ENCODE peak calls at places on chromosome 11, in six cellular contexts. I is WTC11, Z is A549, S is K562, U is endothelial cell of umbilical vein, H is HepG2. K is an unnamed sample.

GRCh38 chr11:2761131-2762030 is 61.6 kb upstream of the KCNQ1OT1 start:
- DNase-seq in Z (no peak), I (peak; percentile 9), H (no peak), U (no peak), S (no peak), K (no peak)

GRCh38 chr11:12693485-12694181 is 19.4 kb downstream of the TEAD1 start:
- DNase-seq in H (peak; percentile 48), U (peak; percentile 99), S (no peak), I (no peak), Z (peak; percentile 73), K (no peak)

GRCh38 chr11:70606951-70607330 is 208.6 kb downstream of the CTTN start:
- DNase-seq in Z (no peak), U (no peak), S (no peak), H (no peak), I (no peak), K (no peak)

GRCh38 chr11:134863294-134863693 is 451.3 kb upstream of the B3GAT1 start:
- DNase-seq in U (no peak), Z (no peak), H (no peak), S (no peak), I (no peak), K (no peak)

GRCh38 chr11:19800714-19801519 is 88.3 kb downstream of the NAV2 start:
- DNase-seq in I (peak; percentile 49), S (no peak), H (no peak), Z (no peak), U (no peak), K (no peak)

GRCh38 chr11:119472856-119473222 is 49.9 kb upstream of the THY1 start:
- DNase-seq in S (no peak), U (no peak), H (no peak), I (no peak), Z (no peak), K (no peak)

GRCh38 chr11:67626970-67627369 is 2.8 kb downstream of the NUDT8 start:
- DNase-seq in I (no peak), S (no peak), U (no peak), H (no peak), Z (no peak), K (no peak)

GRCh38 chr11:124069429-124070401 is 28.6 kb upstream of the OR10G7 start:
- DNase-seq in I (peak; percentile 76), Z (no peak), U (peak; percentile 72), H (peak; percentile 42), S (peak; percentile 47), K (peak; percentile 43)

GRCh38 chr11:93570759-93571413 is 27.7 kb upstream of the SMCO4 start:
- DNase-seq in S (no peak), H (peak; percentile 90), I (no peak), Z (peak; percentile 35), U (no peak), K (no peak)

GRCh38 chr11:17013548-17014320 is 480 bp downstream of the PLEKHA7 start:
- DNase-seq in S (no peak), Z (peak; percentile 47), U (no peak), I (peak; percentile 59), H (peak; percentile 19), K (no peak)

GRCh38 chr11:6468712-6469495 is 4.8 kb downstream of the TRIM3 start:
- DNase-seq in I (peak; percentile 96), S (peak; percentile 89), U (peak; percentile 97), Z (no peak), H (peak; percentile 57), K (peak; percentile 88)

GRCh38 chr11:64926689-64927088 is 2.2 kb downstream of the PPP2R5B start:
- DNase-seq in S (no peak), I (no peak), U (no peak), H (no peak), Z (no peak), K (no peak)

DNA sequence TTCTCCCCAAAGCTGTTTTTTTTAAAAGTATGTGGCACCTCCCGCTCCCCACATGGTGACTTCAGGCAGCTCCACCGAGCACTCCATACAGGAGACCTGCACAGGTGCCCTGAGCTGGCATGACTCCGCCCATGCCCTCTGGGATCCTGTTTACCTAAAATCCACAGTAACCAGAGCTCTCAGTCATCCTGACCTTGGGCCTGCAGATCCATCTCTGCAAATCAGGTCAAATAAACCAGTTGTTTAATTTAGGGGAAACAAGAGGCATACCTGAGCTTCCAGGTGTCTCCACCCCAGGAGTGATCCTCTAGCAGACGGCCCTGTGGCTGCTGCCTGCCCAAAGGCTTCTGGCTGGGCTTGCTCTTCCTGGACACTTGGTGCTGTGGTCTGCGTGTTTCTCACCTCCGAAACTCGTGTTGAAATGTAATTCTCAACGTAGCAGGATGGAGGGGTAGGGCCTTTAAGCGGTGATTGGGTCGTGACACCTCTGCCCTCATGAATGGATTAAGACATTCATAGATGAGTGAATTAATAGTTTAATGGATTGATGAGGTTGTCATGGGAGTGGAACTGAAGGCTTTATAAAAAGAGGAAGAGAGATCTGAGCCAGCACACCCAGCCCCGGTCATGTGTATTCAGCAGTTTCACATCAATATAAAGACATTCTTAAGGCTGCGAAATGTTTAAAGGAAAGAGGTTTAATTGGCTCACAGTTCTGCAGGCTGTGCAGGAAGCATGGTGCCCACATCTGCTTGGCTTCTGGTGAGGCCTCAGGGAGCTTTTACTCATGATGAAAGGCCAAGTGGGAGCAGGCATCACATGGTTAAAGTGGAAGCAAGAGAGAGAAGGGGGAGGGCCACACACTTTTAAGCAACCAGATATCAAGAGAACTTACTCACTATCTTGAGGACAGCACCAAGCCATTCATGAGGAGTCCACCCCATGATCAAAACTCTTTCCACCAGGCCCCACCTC is 34.1 kb downstream of the LINC01488 start:
- DNase-seq in Z (no peak), I (no peak), S (no peak), U (no peak), H (no peak), K (no peak)
- TF ChIP-seq JUN in Z (no peak), I (no peak), S (no peak), U (no peak), H (no peak), K (no peak)

DNA sequence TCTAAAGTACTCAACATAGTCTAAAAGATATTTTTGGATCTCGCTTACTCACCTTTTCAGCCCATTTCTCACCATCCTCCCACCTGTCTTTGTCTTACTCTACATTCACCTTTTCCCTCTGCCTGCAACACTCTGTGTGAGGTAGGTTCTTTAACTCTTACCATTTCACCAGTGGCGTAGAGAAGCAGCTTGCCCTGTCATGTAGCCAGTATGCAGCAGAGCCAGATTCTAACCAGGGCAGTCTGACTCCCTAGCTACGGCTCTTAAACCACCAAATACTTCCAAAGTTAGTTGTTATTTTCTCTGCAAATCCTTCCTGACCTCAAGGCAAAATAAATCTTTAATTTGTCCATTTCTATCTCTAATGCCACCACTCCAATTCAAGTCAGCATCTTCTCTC is 7.5 kb downstream of the ALG8 start:
- DNase-seq in S (no peak), U (no peak), Z (no peak), H (no peak), I (no peak), K (no peak)
- TF ChIP-seq JUN in S (no peak), U (no peak), Z (no peak), H (no peak), I (no peak), K (no peak)

GRCh38 chr11:62542750-62543567 is 3.6 kb downstream of the AHNAK start:
- DNase-seq in H (no peak), S (peak; percentile 87), Z (peak; percentile 72), I (peak; percentile 90), U (peak; percentile 75), K (no peak)

GRCh38 chr11:62538470-62539237 is 8.0 kb downstream of the AHNAK start:
- DNase-seq in H (no peak), Z (no peak), S (no peak), I (no peak), U (no peak), K (no peak)

GRCh38 chr11:62539238-62539925 is 7.2 kb downstream of the AHNAK start:
- DNase-seq in H (no peak), S (peak; percentile 36), U (peak; percentile 65), I (no peak), Z (peak; percentile 56), K (peak; percentile 45)

GRCh38 chr11:62542111-62542745 is 4.4 kb downstream of the AHNAK start:
- DNase-seq in U (no peak), H (no peak), I (peak; percentile 33), S (no peak), Z (no peak), K (no peak)

DNA sequence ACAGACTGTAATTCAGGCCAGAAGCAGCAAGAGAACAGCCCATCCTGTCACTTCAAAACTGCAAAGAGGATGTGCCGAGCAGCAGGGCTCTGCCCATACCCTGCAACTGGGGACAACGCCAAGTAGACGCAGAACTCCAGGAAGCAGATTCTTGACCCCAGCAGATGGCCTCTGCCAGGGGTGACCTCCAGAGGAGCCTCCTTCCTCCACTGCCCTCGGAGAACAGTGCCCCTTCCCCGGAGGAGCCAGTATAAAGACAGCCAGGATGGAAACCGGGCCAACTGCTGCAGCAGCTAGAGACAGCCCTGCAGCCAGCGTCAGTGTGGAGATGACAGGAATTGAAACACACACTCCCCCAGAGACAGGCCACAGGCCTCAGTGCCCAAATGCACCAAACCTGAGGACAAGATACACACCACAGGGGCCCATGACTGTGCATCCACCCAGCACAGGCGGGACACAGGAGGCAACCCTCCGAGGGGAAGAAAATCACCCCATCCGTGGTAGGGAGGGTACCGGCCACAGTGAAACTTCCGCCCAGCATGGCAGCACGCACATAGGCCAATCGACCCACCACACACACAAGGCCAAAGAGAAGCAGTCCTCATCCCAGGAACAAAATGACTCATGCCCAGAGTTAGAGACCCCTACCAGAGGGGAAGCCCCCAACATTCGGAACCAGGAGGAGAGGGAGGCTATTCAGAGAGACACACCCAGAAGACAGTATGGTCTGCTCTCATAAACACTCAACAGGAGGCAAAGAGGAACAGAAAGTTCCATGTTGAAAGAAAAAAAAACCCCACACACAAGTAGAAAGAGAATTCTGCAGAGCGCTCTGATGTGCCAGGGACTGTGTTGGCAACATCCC is 5.6 kb downstream of the AHNAK start:
- DNase-seq in S (no peak), U (peak; percentile 60), H (no peak), I (no peak), Z (no peak), K (no peak)
- TF ChIP-seq JUN in S (no peak), U (no peak), H (no peak), I (no peak), Z (no peak), K (no peak)

GRCh38 chr11:112255075-112255739 is 5.5 kb downstream of the PLET1 start:
- DNase-seq in U (peak; percentile 86), H (peak; percentile 18), Z (no peak), I (no peak), S (peak; percentile 45), K (no peak)
- TF ChIP-seq JUN in U (peak; percentile 43), H (no peak), Z (no peak), I (no peak), S (no peak), K (no peak)

DNA sequence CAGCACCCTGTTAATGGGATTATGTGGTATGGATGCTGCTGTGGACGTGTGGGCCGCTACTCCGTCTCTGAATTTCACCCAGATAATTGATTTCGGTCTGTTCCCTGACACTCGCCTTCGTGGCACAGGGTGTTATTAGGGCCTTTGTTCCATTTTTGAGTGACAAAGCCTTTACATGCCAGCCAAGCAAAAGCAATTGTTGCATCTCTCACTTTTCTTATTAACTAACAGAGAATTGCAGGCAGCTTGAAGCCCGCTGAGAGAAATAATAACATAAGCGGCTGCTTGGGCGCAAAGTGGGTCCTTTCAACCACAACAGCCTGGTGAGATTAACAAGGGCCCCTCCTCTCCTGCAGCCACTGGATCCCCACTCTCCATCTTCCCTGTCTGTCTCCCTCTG is 449.4 kb downstream of the NTM start:
- DNase-seq in S (no peak), U (no peak), I (no peak), Z (no peak), H (no peak), K (no peak)
- TF ChIP-seq JUN in S (no peak), U (no peak), I (no peak), Z (no peak), H (no peak), K (no peak)

GRCh38 chr11:73551697-73552096 is 46.2 kb downstream of the FAM168A start:
- DNase-seq in U (no peak), Z (no peak), I (no peak), S (no peak), H (no peak), K (no peak)
- TF ChIP-seq JUN in U (no peak), Z (no peak), I (no peak), S (no peak), H (no peak), K (no peak)

GRCh38 chr11:111372538-111372937 is 6.5 kb downstream of the POU2AF1 start:
- DNase-seq in U (no peak), I (no peak), S (no peak), Z (no peak), H (no peak), K (no peak)
- TF ChIP-seq JUN in U (no peak), I (no peak), S (no peak), Z (no peak), H (no peak), K (no peak)

K was measured in H1.